ENCODE peak calls at places on chromosomes 1 and 21, in seven cellular contexts. D is bronchial epithelial cell, C is pancreas, U is fibroblast of pulmonary artery, J is Peyer's patch, X is heart left ventricle, G is mesothelial cell of epicardium. O is an unnamed sample.
A peak's percentile ranks its signal among the peaks of the same experiment; 100 is the strongest.

GRCh38 chr1:234980657-234981396 is 147.8 kb downstream of the TOMM20 start:
- DNase-seq in D (peak; percentile 93), C (no peak), U (peak; percentile 98), J (peak; percentile 88), X (peak; percentile 76), G (no peak), O (peak; percentile 70)

GRCh38 chr1:204653590-204654340 is 31.8 kb downstream of the LRRN2 start:
- DNase-seq in D (no peak), C (no peak), U (no peak), J (no peak), X (no peak), G (no peak), O (no peak)

GRCh38 chr1:54487571-54488050 is 60.4 kb upstream of the ACOT11 start:
- DNase-seq in D (no peak), C (peak; percentile 35), U (no peak), J (peak; percentile 53), X (no peak), G (no peak), O (no peak)

GRCh38 chr1:86429830-86430229 is 5.9 kb downstream of the CLCA2 start:
- DNase-seq in D (peak; percentile 98), C (no peak), U (peak; percentile 98), J (no peak), X (peak; percentile 41), G (no peak), O (no peak)

GRCh38 chr1:10635385-10635896 is 160.7 kb downstream of the PEX14 start:
- DNase-seq in D (peak; percentile 96), C (no peak), U (no peak), J (no peak), X (no peak), G (no peak), O (no peak)

GRCh38 chr1:218400624-218401023 is 55.5 kb downstream of the TGFB2 start:
- DNase-seq in D (no peak), C (no peak), U (no peak), J (no peak), X (no peak), G (no peak), O (no peak)

GRCh38 chr21:44299458-44300261 is at the start of gene PFKL:
- DNase-seq in D (peak; percentile 21), C (peak; percentile 66), U (peak; percentile 38), J (peak; percentile 87), X (peak; percentile 76), G (peak; percentile 65), O (no peak)

GRCh38 chr1:205543351-205544305 is 39.2 kb downstream of the CDK18 start:
- DNase-seq in D (peak; percentile 87), C (peak; percentile 47), U (peak; percentile 98), J (peak; percentile 56), X (peak; percentile 88), G (peak; percentile 70), O (peak; percentile 51)

GRCh38 chr21:44583800-44584147 is 3.4 kb upstream of the KRTAP10-5 start:
- DNase-seq in D (no peak), C (no peak), U (no peak), J (peak; percentile 15), X (no peak), G (no peak), O (no peak)

GRCh38 chr1:224402472-224403035 is 32.0 kb downstream of the WDR26 start:
- DNase-seq in D (no peak), C (no peak), U (no peak), J (no peak), X (no peak), G (no peak), O (no peak)

GRCh38 chr1:177340601-177341067 is 169.9 kb downstream of the BRINP2 start:
- DNase-seq in D (no peak), C (no peak), U (no peak), J (no peak), X (no peak), G (no peak), O (no peak)

GRCh38 chr1:217332426-217333065 is 298.3 kb downstream of the GPATCH2 start:
- DNase-seq in D (no peak), C (no peak), U (peak; percentile 12), J (no peak), X (no peak), G (no peak), O (no peak)

GRCh38 chr1:9886063-9886742 is 23.9 kb downstream of the CTNNBIP1 start:
- DNase-seq in D (no peak), C (no peak), U (no peak), J (no peak), X (no peak), G (no peak), O (no peak)

GRCh38 chr21:45051580-45052434 is 22.6 kb upstream of the ADARB1 start:
- DNase-seq in D (no peak), C (no peak), U (no peak), J (no peak), X (no peak), G (no peak), O (no peak)

GRCh38 chr1:54579337-54579781 is 31.3 kb downstream of the ACOT11 start:
- DNase-seq in D (no peak), C (no peak), U (no peak), J (no peak), X (no peak), G (no peak), O (no peak)

GRCh38 chr1:213669512-213669911 is 318.3 kb upstream of the PROX1 start:
- DNase-seq in D (no peak), C (no peak), U (no peak), J (no peak), X (no peak), G (no peak), O (no peak)

DNA sequence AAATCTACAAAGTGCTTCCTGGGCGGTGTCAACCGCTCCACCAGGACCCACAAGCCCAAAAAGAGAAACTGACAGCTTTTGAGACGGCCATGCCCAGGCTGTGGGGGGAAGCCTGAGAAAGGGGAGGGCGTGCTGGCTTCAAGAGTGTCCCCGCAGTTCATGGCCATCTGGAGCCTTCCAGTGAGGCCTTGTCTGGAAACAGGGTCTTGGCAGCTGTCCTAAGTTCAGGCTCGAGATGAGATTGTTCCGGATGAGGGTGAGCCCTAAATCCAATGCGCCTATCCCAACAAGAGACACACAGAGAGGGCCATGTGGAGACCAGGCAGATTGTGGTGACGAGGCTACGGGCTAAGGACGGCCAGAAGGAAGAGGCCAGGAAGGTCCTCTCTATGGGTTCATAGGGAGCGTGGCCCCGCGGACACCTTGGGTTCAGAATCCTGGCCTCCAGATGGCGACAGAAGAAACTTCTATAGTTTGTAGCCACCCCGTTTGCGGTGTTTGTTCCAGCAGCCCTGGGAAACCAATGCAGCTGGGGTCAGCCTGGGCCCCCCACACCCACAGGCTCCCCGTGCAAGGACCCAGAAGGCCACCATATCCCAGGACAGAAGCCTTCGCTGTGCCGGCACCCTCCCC is 70.2 kb downstream of the ARHGEF16 start:
- DNase-seq in D (no peak), C (no peak), U (no peak), J (no peak), X (no peak), G (no peak), O (no peak)
- TF ChIP-seq CTCF in D (no peak), C (no peak), U (no peak), J (no peak), X (no peak), G (no peak), O (no peak)

GRCh38 chr1:245592083-245592460 is 437.3 kb downstream of the KIF26B start:
- DNase-seq in D (no peak), C (no peak), U (no peak), J (no peak), X (no peak), G (no peak), O (no peak)
- TF ChIP-seq CTCF in D (no peak), C (no peak), U (no peak), J (no peak), X (no peak), G (no peak), O (no peak)

DNA sequence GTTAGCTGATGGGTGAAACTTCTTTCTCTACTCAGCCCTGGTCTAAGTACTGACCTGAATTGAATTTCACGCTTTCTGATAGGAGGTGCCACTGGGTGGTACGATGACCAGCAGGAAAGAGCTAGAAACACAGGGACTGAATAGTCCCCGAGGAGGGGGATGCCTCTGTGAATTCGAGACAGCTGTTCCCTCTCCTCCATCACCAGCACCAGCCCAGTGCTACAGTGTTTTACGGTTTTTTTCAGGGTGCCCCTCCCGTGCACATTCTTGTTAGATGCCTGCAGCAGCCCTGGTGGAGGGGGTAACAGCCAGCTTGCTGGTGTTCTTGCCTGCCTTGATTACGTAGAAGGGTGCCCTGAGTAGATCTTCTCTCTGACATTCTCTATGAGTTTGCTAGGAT is 7.1 kb downstream of the HUNK start:
- DNase-seq in D (no peak), C (no peak), U (no peak), J (no peak), X (no peak), G (no peak), O (no peak)
- TF ChIP-seq CTCF in D (no peak), C (no peak), U (no peak), J (no peak), X (no peak), G (no peak), O (no peak)

DNA sequence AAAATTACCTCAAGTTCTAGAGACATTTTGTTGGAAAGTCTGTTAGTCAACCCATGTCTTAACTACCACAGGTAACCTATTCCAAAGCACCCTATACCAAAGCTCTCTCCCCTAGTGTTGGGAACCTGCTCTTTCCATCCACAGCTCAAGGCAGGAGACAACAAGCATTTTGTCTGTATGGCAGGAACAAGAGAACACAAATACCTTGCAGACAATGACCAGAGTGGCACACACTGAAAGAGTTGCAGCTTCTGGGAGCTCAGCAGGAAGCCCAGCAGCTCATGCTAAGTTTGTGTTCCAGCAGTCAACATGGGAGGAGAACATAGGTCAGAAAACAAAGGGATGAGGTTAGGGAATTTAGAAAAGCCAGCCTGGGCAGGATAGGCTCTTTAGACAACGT is 300.8 kb downstream of the HHIPL2 start:
- DNase-seq in D (no peak), C (no peak), U (no peak), J (no peak), X (no peak), G (no peak), O (no peak)
- TF ChIP-seq CTCF in D (no peak), C (no peak), U (no peak), J (no peak), X (no peak), G (no peak), O (no peak)